ENCODE peak calls at places on chromosomes 11 and 22, in six cellular contexts. J is heart right ventricle, W is A549, U is dorsolateral prefrontal cortex, T is stomach, O is left ventricle myocardium inferior. S is an unnamed sample.

GRCh38 chr11:45174168-45174835 is 27.9 kb downstream of the PRDM11 start:
- DNase-seq in J (no peak), O (no peak), W (no peak), T (no peak), U (no peak), S (no peak)

GRCh38 chr11:27464155-27464759 is 8.3 kb downstream of the LGR4 start:
- DNase-seq in O (no peak), U (no peak), W (peak), J (no peak), T (no peak), S (no peak)

GRCh38 chr11:113147249-113147648 is 167.1 kb upstream of the TTC12 start:
- DNase-seq in O (no peak), U (peak), J (no peak), T (no peak), W (no peak), S (peak)

GRCh38 chr11:9170450-9170849 is 79.1 kb upstream of the SCUBE2 start:
- DNase-seq in U (no peak), T (no peak), O (no peak), W (peak), J (no peak), S (no peak)

GRCh38 chr22:44622147-44622427 is 79.9 kb upstream of the PRR5 start:
- DNase-seq in T (no peak), J (no peak), U (no peak), W (peak), O (no peak), S (no peak)

GRCh38 chr11:118996926-118997626 is 862 bp upstream of the CENATAC start:
- DNase-seq in J (no peak), U (peak), T (no peak), W (peak), O (no peak), S (no peak)

GRCh38 chr22:31497148-31497938 is 1.0 kb downstream of the SFI1 start:
- DNase-seq in J (no peak), T (no peak), U (no peak), W (no peak), O (no peak), S (no peak)

GRCh38 chr11:47399860-47400812 is 8.3 kb upstream of the SLC39A13 start:
- DNase-seq in O (peak), T (no peak), J (no peak), U (no peak), W (no peak), S (no peak)

GRCh38 chr11:6418958-6419611 is at the start of gene APBB1:
- DNase-seq in J (peak), O (peak), W (peak), U (peak), T (peak), S (peak)

GRCh38 chr22:38852522-38852921 is 8.7 kb upstream of the NPTXR start:
- DNase-seq in T (no peak), O (no peak), J (no peak), U (no peak), W (no peak), S (no peak)

GRCh38 chr11:131373326-131373725 is 2.9 kb downstream of the NTM start:
- DNase-seq in O (no peak), J (no peak), W (no peak), U (no peak), T (no peak), S (no peak)

GRCh38 chr11:84906995-84907394 is 720.1 kb downstream of the DLG2 start:
- DNase-seq in T (no peak), J (no peak), W (no peak), U (no peak), O (no peak), S (no peak)

GRCh38 chr11:62534779-62535545 is 11.6 kb downstream of the AHNAK start:
- DNase-seq in T (no peak), J (no peak), O (no peak), W (no peak), U (no peak), S (no peak)

GRCh38 chr11:9775393-9775780 is 111.5 kb downstream of the SWAP70 start:
- DNase-seq in U (no peak), T (no peak), W (no peak), O (no peak), J (no peak), S (no peak)

GRCh38 chr11:111735262-111736116 is 30.7 kb downstream of the PPP2R1B start:
- DNase-seq in J (peak), O (peak), T (peak), U (peak), W (peak), S (peak)

GRCh38 chr11:123357990-123358827 is 71.9 kb upstream of the GRAMD1B start:
- DNase-seq in T (no peak), U (peak), O (peak), W (peak), J (peak), S (no peak)

GRCh38 chr11:129143335-129143734 is 48.8 kb downstream of the ARHGAP32 start:
- DNase-seq in J (peak), U (peak), O (peak), W (peak), T (peak), S (peak)

GRCh38 chr11:1161410-1162152 is 3.8 kb downstream of the MUC5AC start:
- DNase-seq in U (no peak), W (no peak), O (peak), J (peak), T (peak), S (no peak)

GRCh38 chr11:3153291-3153861 is 11.7 kb downstream of the OSBPL5 start:
- DNase-seq in T (no peak), J (peak), O (peak), U (no peak), W (no peak), S (peak)

GRCh38 chr22:43009444-43009843 is 5.5 kb downstream of the PACSIN2 start:
- DNase-seq in O (no peak), T (no peak), J (no peak), W (no peak), U (no peak), S (no peak)

GRCh38 chr22:43008509-43008908 is 6.4 kb downstream of the PACSIN2 start:
- DNase-seq in O (no peak), T (no peak), W (no peak), J (no peak), U (no peak), S (no peak)

GRCh38 chr22:43007519-43008102 is 7.3 kb downstream of the PACSIN2 start:
- DNase-seq in T (peak), O (no peak), W (no peak), J (no peak), U (no peak), S (no peak)

GRCh38 chr22:43011079-43011478 is 3.9 kb downstream of the PACSIN2 start:
- DNase-seq in J (no peak), W (no peak), O (no peak), T (peak), U (no peak), S (no peak)

DNA sequence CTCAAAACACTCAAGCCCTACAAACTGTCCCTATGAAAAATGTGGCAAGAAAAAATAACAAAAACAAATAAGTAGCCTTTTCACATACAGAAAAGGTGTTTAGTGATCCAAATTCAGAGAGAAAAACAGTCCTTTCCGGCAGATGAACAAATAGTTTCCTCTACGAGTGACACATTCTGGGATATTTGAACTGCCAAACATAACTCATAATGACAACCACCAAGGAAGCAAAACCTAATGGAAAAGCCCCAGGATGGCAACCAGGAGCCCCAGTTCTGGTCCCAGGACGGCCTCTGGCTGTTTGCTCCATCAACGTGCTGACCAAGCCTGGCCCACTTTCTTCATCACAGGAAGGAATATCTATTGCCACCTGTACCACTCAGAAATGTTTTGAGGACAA is 6.0 kb downstream of the PACSIN2 start:
- DNase-seq in J (no peak), U (no peak), O (no peak), T (no peak), W (no peak), S (no peak)
- H3K27ac ChIP-seq in J (no peak), U (no peak), O (peak), T (peak), W (peak), S (no peak)

GRCh38 chr11:116366451-116366850 is 406.3 kb downstream of the BUD13 start:
- DNase-seq in J (no peak), W (no peak), U (no peak), T (no peak), O (no peak), S (no peak)

GRCh38 chr11:116357769-116358544 is 414.8 kb downstream of the BUD13 start:
- DNase-seq in U (no peak), O (no peak), W (peak), T (no peak), J (no peak), S (no peak)

GRCh38 chr11:116355104-116355503 is 417.7 kb downstream of the BUD13 start:
- DNase-seq in T (no peak), W (no peak), J (no peak), O (no peak), U (no peak), S (no peak)

GRCh38 chr11:116364357-116364756 is 408.4 kb downstream of the BUD13 start:
- DNase-seq in U (no peak), J (no peak), T (no peak), W (no peak), O (no peak), S (no peak)

GRCh38 chr11:116360542-116360941 is 412.2 kb downstream of the BUD13 start:
- DNase-seq in T (no peak), O (no peak), J (no peak), U (no peak), W (no peak), S (no peak)
- H3K27ac ChIP-seq in T (no peak), O (no peak), J (no peak), U (no peak), W (no peak), S (no peak)

GRCh38 chr11:34630544-34630943 is 9.7 kb downstream of the EHF start:
- DNase-seq in W (peak), U (no peak), J (no peak), T (no peak), O (no peak), S (no peak)

GRCh38 chr11:34633640-34633989 is 12.7 kb downstream of the EHF start:
- DNase-seq in U (no peak), W (no peak), T (no peak), O (no peak), J (no peak), S (no peak)

GRCh38 chr11:34631297-34631696 is 10.4 kb downstream of the EHF start:
- DNase-seq in W (no peak), T (no peak), O (no peak), U (no peak), J (no peak), S (no peak)

GRCh38 chr11:34631737-34632104 is 10.8 kb downstream of the EHF start:
- DNase-seq in J (no peak), O (no peak), W (no peak), T (peak), U (no peak), S (no peak)

DNA sequence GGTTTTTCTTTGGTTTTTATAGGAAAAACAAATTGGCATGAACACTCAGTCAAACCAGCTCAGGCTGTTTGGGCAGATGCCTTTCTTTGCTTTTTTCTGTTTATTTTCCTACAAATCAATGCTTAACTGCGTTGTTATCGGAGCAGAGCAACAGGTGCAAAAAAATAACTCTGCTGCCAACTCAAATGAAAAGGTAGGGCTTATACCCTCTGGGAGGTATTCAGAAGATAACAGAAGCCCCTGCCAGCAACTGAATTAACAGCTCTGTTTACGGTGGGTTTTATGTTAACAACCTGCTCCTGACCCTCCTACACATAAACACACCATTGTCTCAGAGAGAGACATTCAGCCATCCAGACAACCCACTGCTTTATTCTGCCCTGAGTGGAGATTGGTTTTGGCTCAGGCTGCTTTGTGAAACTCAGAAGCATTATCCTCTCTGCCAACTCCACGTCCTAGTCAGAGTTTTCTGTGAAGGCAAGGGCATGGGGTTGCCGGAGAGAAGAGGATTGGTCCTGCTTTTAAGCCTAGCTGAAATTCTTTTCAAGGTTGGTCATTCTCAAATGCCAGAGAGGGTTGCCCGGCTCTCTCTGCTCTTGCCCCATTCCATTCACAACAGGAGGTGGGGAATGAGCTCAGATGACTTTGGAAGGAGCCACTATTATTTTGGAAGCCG is 11.3 kb downstream of the EHF start:
- DNase-seq in U (no peak), O (no peak), J (no peak), T (peak), W (peak), S (peak)
- H3K27ac ChIP-seq in U (peak), O (peak), J (peak), T (peak), W (peak), S (peak)

GRCh38 chr22:46035380-46035741 is 58.4 kb upstream of the WNT7B start:
- DNase-seq in U (no peak), W (no peak), T (no peak), O (no peak), J (no peak), S (no peak)
- H3K27ac ChIP-seq in U (peak), W (peak), T (peak), O (peak), J (peak), S (peak)

GRCh38 chr11:108786281-108786990 is 121.6 kb downstream of the DDX10 start:
- DNase-seq in J (no peak), U (no peak), W (no peak), T (no peak), O (no peak), S (no peak)

GRCh38 chr11:108780119-108780518 is 115.2 kb downstream of the DDX10 start:
- DNase-seq in W (no peak), J (no peak), O (no peak), T (no peak), U (no peak), S (no peak)

GRCh38 chr11:108787105-108787504 is 122.2 kb downstream of the DDX10 start:
- DNase-seq in U (no peak), O (no peak), J (no peak), W (no peak), T (no peak), S (no peak)

DNA sequence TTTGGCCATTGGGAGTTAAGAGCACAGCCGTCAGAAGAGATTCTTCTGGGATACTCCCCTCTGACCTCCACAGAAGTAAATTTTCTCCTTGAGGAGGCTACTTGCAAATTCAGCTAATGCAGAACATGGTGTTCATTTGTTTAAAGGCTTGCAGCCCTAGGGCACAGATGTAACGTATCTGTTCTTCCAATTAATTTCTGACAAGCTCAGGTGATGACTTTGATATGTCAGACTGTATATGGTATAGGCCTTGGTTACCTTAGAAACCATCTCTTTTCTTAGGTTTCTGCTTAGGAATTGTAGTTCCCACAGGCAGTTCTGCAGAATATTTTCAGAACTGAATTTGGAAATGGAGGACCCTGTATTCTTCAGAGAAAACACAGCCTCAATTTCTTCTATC is 117.1 kb downstream of the DDX10 start:
- DNase-seq in T (no peak), O (no peak), J (no peak), W (no peak), U (no peak), S (no peak)
- H3K27ac ChIP-seq in T (no peak), O (no peak), J (no peak), W (no peak), U (no peak), S (no peak)